ENCODE peak calls at places on chromosomes 13 and 19, in four cellular contexts. M is right lobe of liver, V is uterus, R is IMR-90. T is an unnamed sample. For H3K27me3, the result is how much of the 10 kb centered on the place peaks cover.

GRCh38 chr13:106464076-106464475 is 71.4 kb downstream of the EFNB2 start:
- DNase-seq in V (no peak), M (no peak), R (no peak), T (no peak)

GRCh38 chr19:51064534-51065220 is at the start of gene KLK13:
- DNase-seq in M (no peak), V (no peak), R (no peak), T (no peak)

GRCh38 chr19:15195987-15196682 is 4.7 kb downstream of the NOTCH3 start:
- DNase-seq in M (no peak), R (no peak), V (no peak), T (no peak)

GRCh38 chr13:97369269-97369893 is 64.6 kb upstream of the RAP2A start:
- DNase-seq in V (no peak), R (no peak), M (no peak), T (no peak)

GRCh38 chr13:36673838-36674326 is at the start of gene SERTM1:
- DNase-seq in M (no peak), V (peak), R (no peak), T (no peak)

GRCh38 chr13:44206429-44206828 is 167.2 kb upstream of the SERP2 start:
- DNase-seq in R (no peak), M (no peak), V (no peak), T (no peak)

GRCh38 chr19:52270266-52270885 is 989 bp downstream of the ZNF766 start:
- DNase-seq in R (peak), M (no peak), V (no peak), T (no peak)

GRCh38 chr13:43787518-43787891 is 733 bp upstream of the ENOX1 start:
- DNase-seq in R (no peak), V (no peak), M (no peak), T (no peak)

GRCh38 chr19:21513651-21514050 is 8.2 kb downstream of the ZNF429 start:
- DNase-seq in V (no peak), R (no peak), M (no peak), T (no peak)

GRCh38 chr19:29292562-29292961 is 79.6 kb upstream of the UQCRFS1 start:
- DNase-seq in M (no peak), R (no peak), V (no peak), T (no peak)

GRCh38 chr13:69565334-69565733 is 542.3 kb upstream of the ATXN8OS start:
- DNase-seq in M (no peak), V (no peak), R (no peak), T (no peak)

GRCh38 chr19:29605653-29606419 is at the start of gene POP4:
- DNase-seq in V (peak), R (peak), M (peak), T (peak)

GRCh38 chr13:95481051-95481775 is 71.3 kb upstream of the CLDN10 start:
- DNase-seq in V (no peak), R (peak), M (no peak), T (no peak)

GRCh38 chr13:31956944-31957644 is 74.5 kb upstream of the FRY start:
- DNase-seq in M (no peak), R (peak), V (no peak), T (no peak)

GRCh38 chr19:10872551-10873107 is 1.3 kb downstream of the CARM1 start:
- DNase-seq in M (no peak), V (no peak), R (no peak), T (no peak)

GRCh38 chr19:46860846-46861690 is at the start of gene ARHGAP35:
- DNase-seq in R (no peak), M (peak), V (peak), T (no peak)

GRCh38 chr19:11247934-11248333 is 8.5 kb downstream of the ANGPTL8 start:
- DNase-seq in V (no peak), M (no peak), R (no peak), T (no peak)

GRCh38 chr13:30963794-30964193 is 31.3 kb downstream of the TEX26 start:
- DNase-seq in V (no peak), M (no peak), R (peak), T (no peak)

GRCh38 chr13:78326608-78327007 is 276.7 kb downstream of the POU4F1 start:
- DNase-seq in R (no peak), M (no peak), V (no peak), T (no peak)

GRCh38 chr13:39269411-39269810 is 231.2 kb downstream of the NHLRC3 start:
- DNase-seq in V (no peak), M (no peak), R (no peak), T (no peak)

GRCh38 chr19:6739884-6740588 is 556 bp downstream of the TRIP10 start:
- DNase-seq in M (peak), V (peak), R (no peak), T (no peak)

GRCh38 chr13:100098445-100099116 is 9.7 kb downstream of the PCCA start:
- DNase-seq in M (no peak), V (no peak), R (no peak), T (no peak)

GRCh38 chr13:66492479-66492878 is 737.7 kb downstream of the PCDH9 start:
- DNase-seq in R (no peak), M (no peak), V (no peak), T (no peak)

GRCh38 chr13:45121421-45121820 is 1.1 kb downstream of the GTF2F2 start:
- DNase-seq in V (no peak), R (peak), M (no peak), T (no peak)

GRCh38 chr19:43751466-43752220 is 3.1 kb downstream of the SMG9 start:
- DNase-seq in V (no peak), M (no peak), R (peak), T (no peak)

GRCh38 chr13:98875146-98875729 is 102.6 kb downstream of the DOCK9 start:
- DNase-seq in V (no peak), M (no peak), R (no peak), T (no peak)
- H3K27me3 ChIP-seq in V (under half), M (under half), R (under half), T (under half)

GRCh38 chr19:48363810-48364563 is at the start of the genes SYNGR4 and TMEM143:
- DNase-seq in R (peak), V (peak), M (peak), T (peak)
- TF ChIP-seq POLR2A in R (peak), V (peak), M (no peak), T (peak)

GRCh38 chr13:112053167-112053743 is 13.7 kb upstream of the SOX1 start:
- DNase-seq in M (no peak), V (no peak), R (no peak), T (no peak)
- H3K27me3 ChIP-seq in M (half or more), V (half or more), R (half or more), T (half or more)

GRCh38 chr19:40687525-40688016 is 2.9 kb downstream of the NUMBL start:
- DNase-seq in R (peak), V (peak), M (no peak), T (peak)
- TF ChIP-seq POLR2A in R (peak), V (no peak), M (no peak), T (no peak)